ENCODE peak calls at places on chromosome 17, in nine cellular contexts. One of them, this sample, is unnamed.

GRCh38 chr17:15185625-15185991 is 79.5 kb downstream of the PMP22 start:
- DNase-seq in NCI-H524 treated with DMSO at 0.1 percent for 48 hours: no peak
- DNase-seq in CD4-positive, alpha-beta T cell: no peak
- DNase-seq in A549: peak
- DNase-seq in central memory CD8-positive, alpha-beta T cell: no peak
- DNase-seq in memory B cell: no peak
- DNase-seq in caudate nucleus: no peak
- DNase-seq in DMS 273 treated with DMSO at 0.1 percent for 48 hours: peak
- DNase-seq in lung: no peak
- DNase-seq in this sample: peak

GRCh38 chr17:78375401-78376079 is 2.9 kb upstream of the PGS1 start:
- DNase-seq in lung: peak
- DNase-seq in NCI-H524 treated with DMSO at 0.1 percent for 48 hours: no peak
- DNase-seq in CD4-positive, alpha-beta T cell: no peak
- DNase-seq in A549: peak
- DNase-seq in memory B cell: no peak
- DNase-seq in DMS 273 treated with DMSO at 0.1 percent for 48 hours: no peak
- DNase-seq in central memory CD8-positive, alpha-beta T cell: no peak
- DNase-seq in caudate nucleus: no peak
- DNase-seq in this sample: peak

GRCh38 chr17:15742921-15743320 is 10.8 kb downstream of the TBC1D26 start:
- DNase-seq in DMS 273 treated with DMSO at 0.1 percent for 48 hours: no peak
- DNase-seq in NCI-H524 treated with DMSO at 0.1 percent for 48 hours: no peak
- DNase-seq in lung: no peak
- DNase-seq in caudate nucleus: no peak
- DNase-seq in memory B cell: no peak
- DNase-seq in CD4-positive, alpha-beta T cell: no peak
- DNase-seq in central memory CD8-positive, alpha-beta T cell: no peak
- DNase-seq in A549: no peak
- DNase-seq in this sample: no peak

GRCh38 chr17:8041249-8041928 is 2.5 kb downstream of the ALOX15B start:
- DNase-seq in central memory CD8-positive, alpha-beta T cell: no peak
- DNase-seq in memory B cell: no peak
- DNase-seq in A549: peak
- DNase-seq in lung: no peak
- DNase-seq in NCI-H524 treated with DMSO at 0.1 percent for 48 hours: no peak
- DNase-seq in CD4-positive, alpha-beta T cell: peak
- DNase-seq in caudate nucleus: no peak
- DNase-seq in DMS 273 treated with DMSO at 0.1 percent for 48 hours: no peak
- DNase-seq in this sample: peak

GRCh38 chr17:80899402-80900268 is 92.0 kb upstream of the CHMP6 start:
- DNase-seq in central memory CD8-positive, alpha-beta T cell: peak
- DNase-seq in CD4-positive, alpha-beta T cell: peak
- DNase-seq in A549: peak
- DNase-seq in DMS 273 treated with DMSO at 0.1 percent for 48 hours: no peak
- DNase-seq in memory B cell: no peak
- DNase-seq in NCI-H524 treated with DMSO at 0.1 percent for 48 hours: no peak
- DNase-seq in lung: peak
- DNase-seq in caudate nucleus: no peak
- DNase-seq in this sample: peak

GRCh38 chr17:15453782-15454181 is 13.6 kb downstream of the CDRT4 start:
- DNase-seq in central memory CD8-positive, alpha-beta T cell: no peak
- DNase-seq in A549: no peak
- DNase-seq in lung: no peak
- DNase-seq in CD4-positive, alpha-beta T cell: no peak
- DNase-seq in NCI-H524 treated with DMSO at 0.1 percent for 48 hours: no peak
- DNase-seq in caudate nucleus: no peak
- DNase-seq in memory B cell: no peak
- DNase-seq in DMS 273 treated with DMSO at 0.1 percent for 48 hours: no peak
- DNase-seq in this sample: no peak

GRCh38 chr17:49130891-49131290 is 1.7 kb upstream of the B4GALNT2 start:
- DNase-seq in A549: no peak
- DNase-seq in memory B cell: no peak
- DNase-seq in caudate nucleus: no peak
- DNase-seq in DMS 273 treated with DMSO at 0.1 percent for 48 hours: no peak
- DNase-seq in NCI-H524 treated with DMSO at 0.1 percent for 48 hours: no peak
- DNase-seq in central memory CD8-positive, alpha-beta T cell: no peak
- DNase-seq in CD4-positive, alpha-beta T cell: no peak
- DNase-seq in lung: no peak
- DNase-seq in this sample: no peak

GRCh38 chr17:28735242-28735722 is 6.7 kb downstream of the NEK8 start:
- DNase-seq in central memory CD8-positive, alpha-beta T cell: no peak
- DNase-seq in NCI-H524 treated with DMSO at 0.1 percent for 48 hours: no peak
- DNase-seq in memory B cell: no peak
- DNase-seq in lung: no peak
- DNase-seq in CD4-positive, alpha-beta T cell: no peak
- DNase-seq in DMS 273 treated with DMSO at 0.1 percent for 48 hours: no peak
- DNase-seq in caudate nucleus: no peak
- DNase-seq in A549: peak
- DNase-seq in this sample: no peak

GRCh38 chr17:66625321-66625767 is 209.6 kb upstream of the CACNG5 start:
- DNase-seq in A549: peak
- DNase-seq in CD4-positive, alpha-beta T cell: no peak
- DNase-seq in memory B cell: no peak
- DNase-seq in caudate nucleus: no peak
- DNase-seq in central memory CD8-positive, alpha-beta T cell: no peak
- DNase-seq in DMS 273 treated with DMSO at 0.1 percent for 48 hours: peak
- DNase-seq in NCI-H524 treated with DMSO at 0.1 percent for 48 hours: peak
- DNase-seq in lung: no peak
- DNase-seq in this sample: peak

GRCh38 chr17:60887607-60888028 is 210.0 kb downstream of the BCAS3 start:
- DNase-seq in A549: no peak
- DNase-seq in NCI-H524 treated with DMSO at 0.1 percent for 48 hours: no peak
- DNase-seq in caudate nucleus: no peak
- DNase-seq in lung: no peak
- DNase-seq in central memory CD8-positive, alpha-beta T cell: no peak
- DNase-seq in memory B cell: no peak
- DNase-seq in CD4-positive, alpha-beta T cell: no peak
- DNase-seq in DMS 273 treated with DMSO at 0.1 percent for 48 hours: no peak
- DNase-seq in this sample: no peak

GRCh38 chr17:63133489-63133888 is 167.5 kb downstream of the TANC2 start:
- DNase-seq in central memory CD8-positive, alpha-beta T cell: no peak
- DNase-seq in lung: no peak
- DNase-seq in DMS 273 treated with DMSO at 0.1 percent for 48 hours: no peak
- DNase-seq in CD4-positive, alpha-beta T cell: no peak
- DNase-seq in NCI-H524 treated with DMSO at 0.1 percent for 48 hours: no peak
- DNase-seq in memory B cell: no peak
- DNase-seq in A549: no peak
- DNase-seq in caudate nucleus: no peak
- DNase-seq in this sample: no peak

GRCh38 chr17:65604070-65604469 is 42.6 kb upstream of the AXIN2 start:
- DNase-seq in DMS 273 treated with DMSO at 0.1 percent for 48 hours: no peak
- DNase-seq in lung: no peak
- DNase-seq in CD4-positive, alpha-beta T cell: no peak
- DNase-seq in NCI-H524 treated with DMSO at 0.1 percent for 48 hours: no peak
- DNase-seq in central memory CD8-positive, alpha-beta T cell: no peak
- DNase-seq in caudate nucleus: no peak
- DNase-seq in memory B cell: no peak
- DNase-seq in A549: no peak
- DNase-seq in this sample: no peak

GRCh38 chr17:82019208-82019727 is 3.4 kb downstream of the CENPX start:
- DNase-seq in memory B cell: no peak
- DNase-seq in A549: no peak
- DNase-seq in DMS 273 treated with DMSO at 0.1 percent for 48 hours: no peak
- DNase-seq in NCI-H524 treated with DMSO at 0.1 percent for 48 hours: no peak
- DNase-seq in lung: no peak
- DNase-seq in caudate nucleus: no peak
- DNase-seq in central memory CD8-positive, alpha-beta T cell: no peak
- DNase-seq in CD4-positive, alpha-beta T cell: no peak
- DNase-seq in this sample: no peak

GRCh38 chr17:82531431-82531881 is 11.9 kb downstream of the FOXK2 start:
- DNase-seq in A549: no peak
- DNase-seq in DMS 273 treated with DMSO at 0.1 percent for 48 hours: no peak
- DNase-seq in CD4-positive, alpha-beta T cell: no peak
- DNase-seq in central memory CD8-positive, alpha-beta T cell: no peak
- DNase-seq in lung: no peak
- DNase-seq in caudate nucleus: no peak
- DNase-seq in memory B cell: no peak
- DNase-seq in NCI-H524 treated with DMSO at 0.1 percent for 48 hours: no peak
- DNase-seq in this sample: peak

GRCh38 chr17:40916366-40916765 is 21.1 kb downstream of the KRT23 start:
- DNase-seq in NCI-H524 treated with DMSO at 0.1 percent for 48 hours: no peak
- DNase-seq in lung: no peak
- DNase-seq in memory B cell: no peak
- DNase-seq in CD4-positive, alpha-beta T cell: no peak
- DNase-seq in central memory CD8-positive, alpha-beta T cell: no peak
- DNase-seq in DMS 273 treated with DMSO at 0.1 percent for 48 hours: no peak
- DNase-seq in caudate nucleus: no peak
- DNase-seq in A549: no peak
- DNase-seq in this sample: no peak

GRCh38 chr17:77863814-77864161 is 94.7 kb upstream of the TNRC6C start:
- DNase-seq in A549: no peak
- DNase-seq in lung: no peak
- DNase-seq in memory B cell: no peak
- DNase-seq in CD4-positive, alpha-beta T cell: no peak
- DNase-seq in NCI-H524 treated with DMSO at 0.1 percent for 48 hours: no peak
- DNase-seq in caudate nucleus: no peak
- DNase-seq in central memory CD8-positive, alpha-beta T cell: no peak
- DNase-seq in DMS 273 treated with DMSO at 0.1 percent for 48 hours: no peak
- DNase-seq in this sample: peak

GRCh38 chr17:75105269-75106080 is 4.3 kb upstream of the ARMC7 start:
- DNase-seq in caudate nucleus: no peak
- DNase-seq in NCI-H524 treated with DMSO at 0.1 percent for 48 hours: peak
- DNase-seq in CD4-positive, alpha-beta T cell: no peak
- DNase-seq in memory B cell: no peak
- DNase-seq in central memory CD8-positive, alpha-beta T cell: no peak
- DNase-seq in A549: peak
- DNase-seq in lung: peak
- DNase-seq in DMS 273 treated with DMSO at 0.1 percent for 48 hours: peak
- DNase-seq in this sample: peak

GRCh38 chr17:49210158-49211029 is at the start of the genes ABI3 and GNGT2:
- DNase-seq in caudate nucleus: no peak
- DNase-seq in central memory CD8-positive, alpha-beta T cell: no peak
- DNase-seq in memory B cell: peak
- DNase-seq in NCI-H524 treated with DMSO at 0.1 percent for 48 hours: no peak
- DNase-seq in lung: no peak
- DNase-seq in DMS 273 treated with DMSO at 0.1 percent for 48 hours: no peak
- DNase-seq in CD4-positive, alpha-beta T cell: peak
- DNase-seq in A549: no peak
- DNase-seq in this sample: peak

GRCh38 chr17:58710948-58711552 is 18.6 kb downstream of the RAD51C start:
- DNase-seq in A549: peak
- DNase-seq in memory B cell: peak
- DNase-seq in central memory CD8-positive, alpha-beta T cell: no peak
- DNase-seq in lung: peak
- DNase-seq in caudate nucleus: no peak
- DNase-seq in DMS 273 treated with DMSO at 0.1 percent for 48 hours: peak
- DNase-seq in CD4-positive, alpha-beta T cell: peak
- DNase-seq in NCI-H524 treated with DMSO at 0.1 percent for 48 hours: no peak
- DNase-seq in this sample: peak

GRCh38 chr17:76363107-76363801 is 9.5 kb upstream of the PRPSAP1 start:
- DNase-seq in CD4-positive, alpha-beta T cell: no peak
- DNase-seq in A549: no peak
- DNase-seq in memory B cell: no peak
- DNase-seq in lung: no peak
- DNase-seq in DMS 273 treated with DMSO at 0.1 percent for 48 hours: no peak
- DNase-seq in central memory CD8-positive, alpha-beta T cell: no peak
- DNase-seq in NCI-H524 treated with DMSO at 0.1 percent for 48 hours: no peak
- DNase-seq in caudate nucleus: no peak
- DNase-seq in this sample: no peak

GRCh38 chr17:36534881-36535668 is at the start of gene PIGW:
- DNase-seq in memory B cell: peak
- DNase-seq in DMS 273 treated with DMSO at 0.1 percent for 48 hours: peak
- DNase-seq in A549: peak
- DNase-seq in lung: peak
- DNase-seq in central memory CD8-positive, alpha-beta T cell: peak
- DNase-seq in caudate nucleus: no peak
- DNase-seq in CD4-positive, alpha-beta T cell: peak
- DNase-seq in NCI-H524 treated with DMSO at 0.1 percent for 48 hours: peak
- DNase-seq in this sample: peak

GRCh38 chr17:45261577-45262515 is at the start of gene SPATA32:
- DNase-seq in memory B cell: peak
- DNase-seq in caudate nucleus: no peak
- DNase-seq in CD4-positive, alpha-beta T cell: peak
- DNase-seq in lung: no peak
- DNase-seq in A549: no peak
- DNase-seq in NCI-H524 treated with DMSO at 0.1 percent for 48 hours: no peak
- DNase-seq in central memory CD8-positive, alpha-beta T cell: peak
- DNase-seq in DMS 273 treated with DMSO at 0.1 percent for 48 hours: no peak
- DNase-seq in this sample: peak

GRCh38 chr17:19958023-19958422 is 19.6 kb downstream of the AKAP10 start:
- DNase-seq in CD4-positive, alpha-beta T cell: no peak
- DNase-seq in central memory CD8-positive, alpha-beta T cell: no peak
- DNase-seq in memory B cell: no peak
- DNase-seq in NCI-H524 treated with DMSO at 0.1 percent for 48 hours: no peak
- DNase-seq in caudate nucleus: no peak
- DNase-seq in lung: no peak
- DNase-seq in DMS 273 treated with DMSO at 0.1 percent for 48 hours: no peak
- DNase-seq in A549: peak
- DNase-seq in this sample: peak